ENCODE peak calls at places on chromosomes 7 and 10, in four cellular contexts. R, S, T and M are unnamed samples.

GRCh38 chr7:139823855-139824670 is 5.0 kb upstream of the TBXAS1 start:
- DNase-seq in R (no peak), S (no peak), T (no peak), M (no peak)

GRCh38 chr7:66326501-66327180 is 121.5 kb downstream of the TPST1 start:
- DNase-seq in R (peak), S (no peak), T (no peak), M (no peak)

GRCh38 chr10:71339796-71340589 is 20.9 kb downstream of the SLC29A3 start:
- DNase-seq in R (no peak), S (no peak), T (no peak), M (no peak)

GRCh38 chr10:3689871-3690510 is 95.0 kb downstream of the KLF6 start:
- DNase-seq in R (peak), S (no peak), T (no peak), M (no peak)

GRCh38 chr7:114150704-114151103 is 231.9 kb upstream of the PPP1R3A start:
- DNase-seq in R (no peak), S (no peak), T (no peak), M (no peak)

GRCh38 chr10:12774219-12774894 is 227.2 kb downstream of the CCDC3 start:
- DNase-seq in R (no peak), S (no peak), T (no peak), M (no peak)

GRCh38 chr10:69872326-69872725 is 70.6 kb downstream of the COL13A1 start:
- DNase-seq in R (no peak), S (no peak), T (no peak), M (no peak)

GRCh38 chr7:134999136-134999535 is 12.8 kb downstream of the AGBL3 start:
- DNase-seq in R (no peak), S (no peak), T (no peak), M (no peak)

GRCh38 chr7:41116817-41117216 is 586.1 kb downstream of the INHBA start:
- DNase-seq in R (no peak), S (no peak), T (no peak), M (no peak)

GRCh38 chr10:73076361-73077183 is 20.1 kb downstream of the P4HA1 start:
- DNase-seq in R (peak), S (peak), T (no peak), M (no peak)

GRCh38 chr7:33667261-33667660 is 238.1 kb upstream of the BMPER start:
- DNase-seq in R (peak), S (no peak), T (no peak), M (no peak)

GRCh38 chr10:110305767-110306451 is 1.2 kb upstream of the SMNDC1 start:
- DNase-seq in R (peak), S (no peak), T (peak), M (peak)

GRCh38 chr7:128831178-128831993 is 1.2 kb downstream of the FLNC start:
- DNase-seq in R (peak), S (no peak), T (peak), M (peak)

GRCh38 chr10:131082991-131083465 is 228.5 kb downstream of the TCERG1L start:
- DNase-seq in R (no peak), S (no peak), T (no peak), M (no peak)

GRCh38 chr10:5711637-5712036 is 27.0 kb downstream of the TASOR2 start:
- DNase-seq in R (no peak), S (no peak), T (no peak), M (no peak)

GRCh38 chr10:70477661-70478162 is 855 bp upstream of the PALD1 start:
- DNase-seq in R (no peak), S (no peak), T (peak), M (no peak)

GRCh38 chr10:23657677-23658076 is 218.8 kb downstream of the OTUD1 start:
- DNase-seq in R (no peak), S (no peak), T (no peak), M (no peak)

GRCh38 chr10:15141136-15142067 is 27.1 kb downstream of the NMT2 start:
- DNase-seq in R (peak), S (no peak), T (peak), M (peak)

GRCh38 chr7:106679153-106679931 is 18.4 kb upstream of the CCDC71L start:
- DNase-seq in R (peak), S (no peak), T (peak), M (peak)

GRCh38 chr7:144529269-144529926 is 125.9 kb upstream of the NOBOX start:
- DNase-seq in R (no peak), S (no peak), T (peak), M (peak)

GRCh38 chr7:36487756-36488336 is 98.2 kb downstream of the ANLN start:
- DNase-seq in R (peak), S (no peak), T (peak), M (peak)

GRCh38 chr7:16091951-16092350 is 329.4 kb downstream of the CRPPA start:
- DNase-seq in R (peak), S (no peak), T (no peak), M (no peak)

GRCh38 chr7:125773113-125773800 is 843.6 kb upstream of the POT1 start:
- DNase-seq in R (no peak), S (no peak), T (no peak), M (no peak)

GRCh38 chr7:54986716-54987115 is 32.1 kb upstream of the EGFR start:
- DNase-seq in R (no peak), S (no peak), T (no peak), M (no peak)

GRCh38 chr7:103379270-103379975 is 32.0 kb downstream of the PSMC2 start:
- DNase-seq in R (no peak), S (no peak), T (no peak), M (no peak)

GRCh38 chr7:4781366-4782069 is 6.1 kb downstream of the AP5Z1 start:
- DNase-seq in R (no peak), S (no peak), T (no peak), M (no peak)

GRCh38 chr7:2139004-2139652 is 93.6 kb downstream of the MAD1L1 start:
- DNase-seq in R (no peak), S (no peak), T (no peak), M (no peak)

GRCh38 chr10:49158399-49158798 is 24.6 kb upstream of the FAM170B start:
- DNase-seq in R (no peak), S (no peak), T (no peak), M (no peak)

GRCh38 chr10:11986593-11987216 is 55.9 kb downstream of the UPF2 start:
- DNase-seq in R (peak), S (peak), T (peak), M (peak)

GRCh38 chr10:62610649-62611229 is 193.8 kb upstream of the ADO start:
- DNase-seq in R (peak), S (no peak), T (peak), M (peak)

GRCh38 chr10:15348579-15348978 is 22.5 kb downstream of the FAM171A1 start:
- DNase-seq in R (peak), S (peak), T (no peak), M (no peak)

GRCh38 chr7:139776486-139777303 is 1.1 kb downstream of the HIPK2 start:
- DNase-seq in R (peak), S (no peak), T (peak), M (no peak)

GRCh38 chr7:25940086-25940906 is 211.7 kb upstream of the NFE2L3 start:
- DNase-seq in R (no peak), S (no peak), T (no peak), M (no peak)

GRCh38 chr10:118042827-118043242 is 3.9 kb downstream of the RAB11FIP2 start:
- DNase-seq in R (no peak), S (no peak), T (no peak), M (no peak)

GRCh38 chr10:77319557-77319956 is 318.1 kb downstream of the KCNMA1 start:
- DNase-seq in R (peak), S (no peak), T (no peak), M (no peak)

DNA sequence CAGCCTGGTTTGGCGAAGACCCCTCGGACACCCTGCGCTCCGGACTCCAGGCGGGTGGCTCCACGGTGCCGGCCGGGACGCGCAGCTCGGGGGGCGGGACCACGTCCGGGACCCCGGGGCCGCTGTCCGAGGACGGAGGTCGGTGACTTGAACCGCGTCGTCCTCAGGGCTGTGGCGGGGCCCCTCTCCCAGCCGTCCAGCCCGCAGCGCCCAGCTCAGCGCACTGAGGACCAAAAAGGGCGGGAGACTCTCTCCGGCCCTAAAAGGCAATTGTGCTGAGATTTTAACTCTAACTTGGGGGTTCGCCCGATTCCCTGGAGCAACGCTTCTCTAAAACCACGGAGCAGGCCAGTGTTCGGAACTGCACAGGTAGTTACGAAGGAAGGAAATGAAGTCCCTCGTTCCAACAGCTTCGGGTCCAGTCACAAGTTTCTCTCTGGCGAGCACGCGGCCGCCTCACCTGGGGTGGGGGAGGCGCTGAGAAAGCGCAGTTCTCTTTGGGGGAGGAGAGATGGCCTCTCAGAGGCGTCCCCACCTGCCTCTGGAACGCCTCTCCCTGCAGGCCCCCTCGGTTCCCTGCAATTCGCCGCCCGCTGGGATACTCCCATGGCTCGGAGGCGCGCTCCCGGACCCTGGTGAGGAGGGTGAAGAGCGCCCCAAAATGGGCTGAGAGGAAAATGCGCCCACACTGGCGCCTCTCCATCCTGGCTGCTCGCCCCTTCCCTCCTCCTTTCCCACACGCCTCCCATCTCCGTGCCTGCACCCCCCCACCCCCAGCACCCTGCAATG is 352.7 kb downstream of the DNAJB6 start:
- DNase-seq in R (no peak), S (no peak), T (no peak), M (no peak)
- TF ChIP-seq CTCF in R (no peak), S (no peak), T (no peak), M (no peak)

GRCh38 chr7:11345621-11346020 is 371.9 kb downstream of the PHF14 start:
- DNase-seq in R (peak), S (no peak), T (no peak), M (no peak)

GRCh38 chr7:11346312-11346711 is 372.6 kb downstream of the PHF14 start:
- DNase-seq in R (no peak), S (no peak), T (no peak), M (no peak)

GRCh38 chr7:11341285-11341944 is 367.7 kb downstream of the PHF14 start:
- DNase-seq in R (peak), S (no peak), T (no peak), M (no peak)

GRCh38 chr7:11343136-11343535 is 369.5 kb downstream of the PHF14 start:
- DNase-seq in R (no peak), S (no peak), T (no peak), M (no peak)

DNA sequence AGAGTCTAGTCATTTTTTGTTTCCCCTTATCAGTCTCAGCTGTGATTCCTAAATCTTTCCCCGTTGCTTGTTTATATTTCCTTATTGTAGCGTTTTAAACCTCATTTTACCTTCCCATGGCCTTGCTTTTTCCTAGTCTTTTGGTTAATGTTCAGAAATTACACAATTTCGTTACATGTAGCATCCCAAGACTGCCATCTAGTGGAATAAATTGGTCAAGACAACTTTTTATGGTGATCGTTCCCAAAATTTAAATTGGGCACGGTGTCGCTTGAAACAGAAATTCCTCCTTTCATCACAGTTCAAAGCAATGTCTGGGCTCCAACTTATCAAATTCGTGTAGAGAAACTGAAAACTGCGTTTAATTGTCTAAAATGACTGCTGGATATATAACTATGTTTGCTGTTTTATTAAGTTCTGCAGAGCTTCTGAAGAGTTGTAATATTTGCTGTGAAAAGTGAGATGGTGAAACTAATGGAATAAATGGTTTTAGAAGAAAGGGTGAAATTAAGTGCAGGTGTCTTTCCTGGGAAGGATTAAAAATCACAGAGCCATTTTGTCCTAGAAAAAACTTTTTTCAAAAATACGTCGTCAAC is 370.2 kb downstream of the PHF14 start:
- DNase-seq in R (peak), S (no peak), T (peak), M (no peak)
- TF ChIP-seq CTCF in R (peak), S (peak), T (peak), M (peak)

GRCh38 chr7:150754950-150755349 is 17.7 kb downstream of the GIMAP5 start:
- DNase-seq in R (no peak), S (no peak), T (no peak), M (no peak)

GRCh38 chr7:150753826-150754603 is 16.8 kb downstream of the GIMAP5 start:
- DNase-seq in R (peak), S (no peak), T (peak), M (peak)

GRCh38 chr7:150755473-150756099 is 18.4 kb downstream of the GIMAP5 start:
- DNase-seq in R (peak), S (no peak), T (no peak), M (peak)

GRCh38 chr7:150759479-150759878 is 22.3 kb downstream of the GIMAP5 start:
- DNase-seq in R (no peak), S (no peak), T (no peak), M (no peak)

DNA sequence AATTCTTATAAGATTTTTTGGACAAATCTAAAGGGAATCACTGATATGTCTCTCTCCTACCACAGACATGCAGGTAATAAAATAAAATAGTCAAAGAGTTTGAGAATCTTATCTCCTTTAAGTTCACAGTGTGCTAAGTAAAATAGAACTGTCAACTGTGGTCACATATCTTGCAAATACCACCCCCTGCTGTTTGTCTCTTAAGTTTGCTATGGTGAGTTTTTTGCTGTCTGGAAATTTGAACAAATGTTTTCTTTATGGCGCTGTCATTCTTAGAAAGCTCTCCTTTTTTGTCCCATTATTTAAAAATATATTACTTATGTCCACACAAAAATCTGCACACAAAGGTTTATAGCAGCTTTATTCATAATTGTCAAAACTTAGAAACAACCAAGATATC is 19.6 kb downstream of the GIMAP5 start:
- DNase-seq in R (peak), S (no peak), T (peak), M (no peak)
- TF ChIP-seq CTCF in R (no peak), S (peak), T (peak), M (peak)

GRCh38 chr10:122132882-122133634 is 138.0 kb upstream of the BTBD16 start:
- DNase-seq in R (no peak), S (no peak), T (no peak), M (no peak)
- TF ChIP-seq CTCF in R (no peak), S (no peak), T (no peak), M (no peak)

DNA sequence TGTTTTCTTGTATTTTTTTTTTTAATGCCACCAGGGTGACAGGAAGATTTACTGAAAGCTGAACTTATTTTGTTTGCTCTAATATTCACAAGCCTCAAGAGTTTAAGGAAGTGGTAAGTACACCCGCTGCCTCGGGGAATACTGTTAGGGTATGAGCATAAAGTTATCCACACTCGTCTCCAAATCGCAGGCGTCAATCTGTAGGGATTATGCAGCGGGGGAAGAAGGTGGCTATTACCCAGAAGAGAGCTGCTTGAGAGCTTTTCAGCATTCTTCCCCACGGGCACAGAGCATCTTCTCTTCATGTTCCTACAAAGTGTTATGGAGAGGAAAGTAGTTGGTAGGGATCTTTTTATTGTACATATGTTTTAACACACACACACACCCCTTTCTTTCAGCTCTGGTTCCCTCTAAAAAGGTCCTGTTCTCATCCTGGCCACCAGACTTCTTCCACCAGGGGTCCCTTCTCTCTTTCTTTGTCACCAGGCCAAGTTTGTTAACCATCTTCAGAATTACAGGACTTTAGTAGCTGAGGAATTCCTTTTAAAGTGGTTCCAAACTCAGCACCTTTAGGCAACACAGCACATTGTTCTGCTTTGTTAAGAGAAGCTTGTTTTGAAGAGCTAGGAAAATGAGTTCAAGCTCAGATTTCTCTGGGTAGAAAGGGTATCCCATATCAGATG is 411.6 kb upstream of the GALNT17 start:
- DNase-seq in R (no peak), S (no peak), T (no peak), M (no peak)
- TF ChIP-seq CTCF in R (no peak), S (no peak), T (peak), M (no peak)